ENCODE peak calls at places on chromosomes 2 and 18, in four cellular contexts. One of them, this sample, is unnamed.

GRCh38 chr18:76530391-76530790 is 35.3 kb upstream of the ZNF516 start:
- DNase-seq in stomach: no peak
- DNase-seq in HFF-Myc: no peak
- DNase-seq in A673: no peak
- DNase-seq in this sample: no peak

GRCh38 chr2:235220331-235220730 is 268.5 kb downstream of the SH3BP4 start:
- DNase-seq in stomach: no peak
- DNase-seq in HFF-Myc: no peak
- DNase-seq in A673: no peak
- DNase-seq in this sample: no peak

GRCh38 chr2:169086893-169087467 is 17.6 kb downstream of the DHRS9 start:
- DNase-seq in stomach: no peak
- DNase-seq in HFF-Myc: no peak
- DNase-seq in A673: no peak
- DNase-seq in this sample: peak; percentile 59

GRCh38 chr18:80163183-80163582 is 54.1 kb downstream of the ADNP2 start:
- DNase-seq in stomach: no peak
- DNase-seq in HFF-Myc: no peak
- DNase-seq in A673: no peak
- DNase-seq in this sample: no peak

GRCh38 chr2:84022810-84023431 is 436.2 kb downstream of the SUCLG1 start:
- DNase-seq in stomach: no peak
- DNase-seq in HFF-Myc: peak; percentile 20
- DNase-seq in A673: peak; percentile 69
- DNase-seq in this sample: peak; percentile 57

GRCh38 chr2:142782942-142783443 is 94.5 kb upstream of the KYNU start:
- DNase-seq in stomach: no peak
- DNase-seq in HFF-Myc: no peak
- DNase-seq in A673: no peak
- DNase-seq in this sample: no peak

GRCh38 chr2:120993661-120994060 is 258.0 kb downstream of the GLI2 start:
- DNase-seq in stomach: no peak
- DNase-seq in HFF-Myc: no peak
- DNase-seq in A673: no peak
- DNase-seq in this sample: no peak

GRCh38 chr18:22790545-22791415 is 142.3 kb upstream of the RBBP8 start:
- DNase-seq in stomach: no peak
- DNase-seq in HFF-Myc: no peak
- DNase-seq in A673: no peak
- DNase-seq in this sample: no peak

GRCh38 chr2:219441451-219442205 is 7.0 kb downstream of the SPEG start:
- DNase-seq in stomach: peak; percentile 53
- DNase-seq in HFF-Myc: no peak
- DNase-seq in A673: peak; percentile 50
- DNase-seq in this sample: peak; percentile 39

GRCh38 chr2:101152195-101153076 is 1.3 kb upstream of the TBC1D8 start:
- DNase-seq in stomach: peak; percentile 48
- DNase-seq in HFF-Myc: no peak
- DNase-seq in A673: peak; percentile 28
- DNase-seq in this sample: peak; percentile 67

GRCh38 chr2:39805936-39806608 is 27.0 kb upstream of the THUMPD2 start:
- DNase-seq in stomach: no peak
- DNase-seq in HFF-Myc: no peak
- DNase-seq in A673: no peak
- DNase-seq in this sample: no peak

GRCh38 chr2:191178806-191179514 is 28.2 kb upstream of the STAT4 start:
- DNase-seq in stomach: no peak
- DNase-seq in HFF-Myc: no peak
- DNase-seq in A673: no peak
- DNase-seq in this sample: peak; percentile 47

GRCh38 chr2:8753609-8754008 is 71.8 kb downstream of the ID2 start:
- DNase-seq in stomach: no peak
- DNase-seq in HFF-Myc: no peak
- DNase-seq in A673: peak; percentile 24
- DNase-seq in this sample: no peak

GRCh38 chr2:64000630-64001381 is 18.4 kb downstream of the VPS54 start:
- DNase-seq in stomach: no peak
- DNase-seq in HFF-Myc: no peak
- DNase-seq in A673: no peak
- DNase-seq in this sample: no peak

GRCh38 chr2:23658466-23658942 is 268.4 kb downstream of the ATAD2B start:
- DNase-seq in stomach: no peak
- DNase-seq in HFF-Myc: no peak
- DNase-seq in A673: no peak
- DNase-seq in this sample: no peak

GRCh38 chr2:32452338-32453064 is 95.7 kb downstream of the BIRC6 start:
- DNase-seq in stomach: no peak
- DNase-seq in HFF-Myc: no peak
- DNase-seq in A673: no peak
- DNase-seq in this sample: no peak

GRCh38 chr2:26001743-26002341 is 19.5 kb upstream of the KIF3C start:
- DNase-seq in stomach: peak; percentile 91
- DNase-seq in HFF-Myc: no peak
- DNase-seq in A673: peak; percentile 90
- DNase-seq in this sample: no peak

GRCh38 chr2:232980683-232981082 is 32.4 kb downstream of the NGEF start:
- DNase-seq in stomach: no peak
- DNase-seq in HFF-Myc: no peak
- DNase-seq in A673: no peak
- DNase-seq in this sample: peak; percentile 17

GRCh38 chr2:219058541-219059374 is 2.0 kb downstream of the IHH start:
- DNase-seq in stomach: peak; percentile 94
- DNase-seq in HFF-Myc: no peak
- DNase-seq in A673: no peak
- DNase-seq in this sample: no peak

GRCh38 chr2:37973615-37974353 is 48.7 kb downstream of the RMDN2 start:
- DNase-seq in stomach: no peak
- DNase-seq in HFF-Myc: no peak
- DNase-seq in A673: no peak
- DNase-seq in this sample: peak; percentile 56

GRCh38 chr2:203394519-203395227 is 66.5 kb downstream of the ABI2 start:
- DNase-seq in stomach: no peak
- DNase-seq in HFF-Myc: no peak
- DNase-seq in A673: peak; percentile 38
- DNase-seq in this sample: no peak

GRCh38 chr2:85712849-85713612 is 18.9 kb downstream of the GNLY start:
- DNase-seq in stomach: peak; percentile 86
- DNase-seq in HFF-Myc: no peak
- DNase-seq in A673: no peak
- DNase-seq in this sample: peak; percentile 93

GRCh38 chr18:57915848-57916596 is 112.9 kb upstream of the ATP8B1 start:
- DNase-seq in stomach: no peak
- DNase-seq in HFF-Myc: no peak
- DNase-seq in A673: no peak
- DNase-seq in this sample: no peak

GRCh38 chr2:234403074-234403473 is 93.8 kb downstream of the ARL4C start:
- DNase-seq in stomach: no peak
- DNase-seq in HFF-Myc: no peak
- DNase-seq in A673: no peak
- DNase-seq in this sample: no peak

GRCh38 chr2:19217203-19217602 is 141.2 kb downstream of the OSR1 start:
- DNase-seq in stomach: no peak
- DNase-seq in HFF-Myc: no peak
- DNase-seq in A673: no peak
- DNase-seq in this sample: no peak

GRCh38 chr2:160582481-160583161 is 89.0 kb upstream of the RBMS1 start:
- DNase-seq in stomach: no peak
- DNase-seq in HFF-Myc: peak; percentile 21
- DNase-seq in A673: peak; percentile 45
- DNase-seq in this sample: no peak

GRCh38 chr2:195716466-195716865 is 59.4 kb downstream of the SLC39A10 start:
- DNase-seq in stomach: no peak
- DNase-seq in HFF-Myc: no peak
- DNase-seq in A673: no peak
- DNase-seq in this sample: no peak

GRCh38 chr2:120737802-120738516 is 2.3 kb downstream of the GLI2 start:
- DNase-seq in stomach: peak; percentile 71
- DNase-seq in HFF-Myc: no peak
- DNase-seq in A673: no peak
- DNase-seq in this sample: peak; percentile 39

GRCh38 chr2:38716185-38716584 is 35.0 kb downstream of the SRSF7 start:
- DNase-seq in stomach: no peak
- DNase-seq in HFF-Myc: no peak
- DNase-seq in A673: no peak
- DNase-seq in this sample: peak; percentile 57

GRCh38 chr2:75828826-75829225 is 118.1 kb upstream of the GCFC2 start:
- DNase-seq in stomach: no peak
- DNase-seq in HFF-Myc: no peak
- DNase-seq in A673: no peak
- DNase-seq in this sample: peak; percentile 80

GRCh38 chr18:79697178-79697577 is 17.6 kb downstream of the CTDP1 start:
- DNase-seq in stomach: no peak
- DNase-seq in HFF-Myc: no peak
- DNase-seq in A673: no peak
- DNase-seq in this sample: no peak

GRCh38 chr18:64202229-64202835 is 53.4 kb upstream of the LINC00305 start:
- DNase-seq in stomach: no peak
- DNase-seq in HFF-Myc: no peak
- DNase-seq in A673: no peak
- DNase-seq in this sample: no peak
- H3K4me3 ChIP-seq in stomach: no peak overlapping the region
- H3K4me3 ChIP-seq in HFF-Myc: no peak overlapping the region
- H3K4me3 ChIP-seq in A673: no peak overlapping the region
- H3K4me3 ChIP-seq in this sample: no peak overlapping the region

DNA sequence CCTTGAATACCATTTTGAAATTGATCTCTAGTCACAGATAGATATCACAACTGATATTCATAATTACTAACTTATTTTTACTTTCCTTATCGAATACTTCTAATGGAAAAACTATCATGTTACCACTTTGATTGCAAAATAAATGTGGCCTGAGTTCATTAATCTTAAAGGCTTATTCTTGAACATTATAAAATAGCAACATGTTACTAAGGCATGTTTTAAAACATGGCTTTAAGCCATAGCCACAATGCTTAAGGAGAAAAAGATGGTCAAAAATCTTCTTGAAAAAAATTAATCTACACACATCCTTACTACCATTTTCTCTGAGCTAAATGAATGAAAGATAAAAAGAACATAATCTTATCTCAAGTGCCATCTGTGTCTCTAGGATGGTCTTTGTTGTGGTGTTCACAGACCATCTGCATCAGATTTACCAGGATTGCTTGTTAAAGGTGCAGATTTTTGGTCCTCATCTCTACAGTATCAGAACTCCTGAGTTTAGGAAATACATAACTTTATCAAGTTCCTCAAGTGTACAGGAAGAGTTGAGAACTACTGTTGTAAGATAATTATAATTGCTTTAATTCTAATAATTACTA is 15.3 kb downstream of the MTX2 start:
- DNase-seq in stomach: no peak
- DNase-seq in HFF-Myc: no peak
- DNase-seq in A673: no peak
- DNase-seq in this sample: no peak
- H3K4me3 ChIP-seq in stomach: no peak overlapping the region
- H3K4me3 ChIP-seq in HFF-Myc: no peak overlapping the region
- H3K4me3 ChIP-seq in A673: no peak overlapping the region
- H3K4me3 ChIP-seq in this sample: no peak overlapping the region

GRCh38 chr18:48909721-48910120 is 41.0 kb downstream of the SMAD7 start:
- DNase-seq in stomach: no peak
- DNase-seq in HFF-Myc: no peak
- DNase-seq in A673: no peak
- DNase-seq in this sample: no peak

GRCh38 chr18:48908916-48909315 is 41.8 kb downstream of the SMAD7 start:
- DNase-seq in stomach: no peak
- DNase-seq in HFF-Myc: no peak
- DNase-seq in A673: no peak
- DNase-seq in this sample: no peak

GRCh38 chr18:48913201-48913600 is 37.6 kb downstream of the SMAD7 start:
- DNase-seq in stomach: peak; percentile 51
- DNase-seq in HFF-Myc: no peak
- DNase-seq in A673: no peak
- DNase-seq in this sample: no peak

GRCh38 chr18:48913723-48914122 is 37.0 kb downstream of the SMAD7 start:
- DNase-seq in stomach: no peak
- DNase-seq in HFF-Myc: no peak
- DNase-seq in A673: no peak
- DNase-seq in this sample: no peak

DNA sequence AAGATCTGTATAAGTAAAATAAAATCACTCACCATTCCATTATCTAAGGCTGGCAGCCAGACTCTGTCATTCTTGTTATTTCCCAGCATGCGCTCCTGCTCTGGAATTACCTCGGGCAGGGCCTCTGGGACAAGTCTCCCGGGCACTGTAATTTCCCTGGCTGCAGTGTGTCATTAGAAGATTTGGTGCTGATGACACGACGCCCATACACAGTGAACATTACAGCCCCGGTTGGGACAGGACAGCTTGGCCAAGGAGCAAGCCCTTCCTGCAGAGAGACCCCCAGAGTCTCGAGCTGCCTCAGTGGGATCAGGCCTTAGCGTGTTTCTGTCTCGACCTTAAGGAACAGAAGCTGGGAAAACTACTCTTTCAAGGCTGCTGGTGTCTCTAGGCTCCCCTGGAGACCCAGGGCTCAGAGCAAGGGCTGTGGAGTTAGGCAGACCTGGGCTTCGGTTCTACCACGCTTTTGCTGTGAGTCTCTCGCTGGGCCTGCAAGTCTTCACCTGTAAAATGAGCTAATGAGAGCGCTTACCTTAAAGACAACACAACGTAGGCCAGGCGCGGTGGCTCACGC is 39.7 kb downstream of the SMAD7 start:
- DNase-seq in stomach: no peak
- DNase-seq in HFF-Myc: no peak
- DNase-seq in A673: no peak
- DNase-seq in this sample: no peak
- H3K4me3 ChIP-seq in stomach: no peak overlapping the region
- H3K4me3 ChIP-seq in HFF-Myc: no peak overlapping the region
- H3K4me3 ChIP-seq in A673: no peak overlapping the region
- H3K4me3 ChIP-seq in this sample: no peak overlapping the region

DNA sequence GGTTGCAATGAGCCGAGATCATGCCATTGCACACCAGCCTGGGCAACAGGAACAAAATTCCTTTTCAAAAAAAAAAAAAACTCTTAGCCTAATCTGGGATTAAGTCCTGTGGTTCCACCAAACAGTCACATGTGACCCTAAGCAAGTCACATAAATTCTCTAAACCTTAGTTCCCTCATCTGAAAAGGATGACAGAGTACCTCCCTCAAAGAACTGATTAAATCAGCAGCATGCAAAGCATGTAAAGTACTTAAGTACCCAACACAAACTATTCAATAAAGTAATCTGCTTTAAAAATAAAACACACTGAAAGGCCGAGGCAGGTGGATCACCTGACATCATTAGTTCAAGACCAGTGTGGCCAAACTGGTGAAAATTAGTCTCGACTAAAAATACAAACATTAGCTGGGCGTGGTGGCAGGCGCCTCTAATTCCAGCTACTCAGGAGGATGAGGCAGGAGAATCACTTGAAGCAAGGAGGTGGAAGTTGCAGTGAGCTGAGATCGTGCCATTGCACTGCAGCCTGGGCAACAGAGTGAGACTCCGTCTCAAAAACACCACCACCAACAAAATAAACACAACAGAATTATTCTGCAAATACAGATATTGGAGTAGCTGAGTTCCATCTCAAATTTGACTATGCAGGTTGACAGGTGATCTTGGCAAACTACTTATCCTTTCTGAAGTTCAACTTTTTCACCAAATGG is 7.0 kb downstream of the USP34 start:
- DNase-seq in stomach: no peak
- DNase-seq in HFF-Myc: no peak
- DNase-seq in A673: no peak
- DNase-seq in this sample: no peak
- H3K4me3 ChIP-seq in stomach: no peak overlapping the region
- H3K4me3 ChIP-seq in HFF-Myc: no peak overlapping the region
- H3K4me3 ChIP-seq in A673: no peak overlapping the region
- H3K4me3 ChIP-seq in this sample: no peak overlapping the region